ENCODE peak calls at places on chromosomes 4 and X, in five cellular contexts. R, P, F, N and M are unnamed samples.

GRCh38 chr4:183099537-183100297 is 660 bp downstream of the WWC2 start:
- DNase-seq in R (no peak), P (no peak), F (peak), N (no peak), M (peak)

GRCh38 chr4:122914292-122914904 is 8.0 kb downstream of the NUDT6 start:
- DNase-seq in R (no peak), P (no peak), F (peak), N (no peak), M (peak)

GRCh38 chr4:2284934-2285664 is 23.2 kb upstream of the MXD4 start:
- DNase-seq in R (no peak), P (no peak), F (no peak), N (no peak), M (peak)

GRCh38 chrX:43096830-43097229 is 318.9 kb upstream of the PPP1R2C start:
- DNase-seq in R (no peak), P (no peak), F (no peak), N (no peak), M (no peak)

GRCh38 chr4:6362896-6363295 is 93.2 kb downstream of the WFS1 start:
- DNase-seq in R (peak), P (peak), F (peak), N (peak), M (peak)

GRCh38 chr4:83083925-83084475 is 30.5 kb downstream of the PLAC8 start:
- DNase-seq in R (peak), P (no peak), F (peak), N (no peak), M (no peak)

GRCh38 chr4:124178449-124179021 is 534.0 kb downstream of the ANKRD50 start:
- DNase-seq in R (no peak), P (no peak), F (no peak), N (no peak), M (no peak)

GRCh38 chrX:44003975-44004374 is 30.8 kb upstream of the NDP start:
- DNase-seq in R (no peak), P (no peak), F (no peak), N (no peak), M (no peak)

GRCh38 chr4:108683479-108683878 is 33.1 kb downstream of the OSTC start:
- DNase-seq in R (no peak), P (no peak), F (no peak), N (no peak), M (peak)

GRCh38 chr4:96913437-96914075 is 1073.7 kb downstream of the PDHA2 start:
- DNase-seq in R (no peak), P (no peak), F (no peak), N (no peak), M (no peak)